ENCODE peak calls at places on chromosomes 13 and 19, in seven cellular contexts. One of them, this sample, is unnamed.

GRCh38 chr13:111528513-111528912 is 208.1 kb downstream of the TEX29 start:
- DNase-seq in CD8-positive, alpha-beta T cell: no peak
- DNase-seq in A549: no peak
- DNase-seq in mammary epithelial cell: no peak
- DNase-seq in prostate gland: no peak
- DNase-seq in foreskin fibroblast: no peak
- DNase-seq in upper lobe of left lung: no peak
- DNase-seq in this sample: no peak

GRCh38 chr13:33191425-33192221 is 93.9 kb downstream of the STARD13 start:
- DNase-seq in CD8-positive, alpha-beta T cell: no peak
- DNase-seq in upper lobe of left lung: no peak
- DNase-seq in A549: no peak
- DNase-seq in prostate gland: no peak
- DNase-seq in mammary epithelial cell: no peak
- DNase-seq in foreskin fibroblast: no peak
- DNase-seq in this sample: no peak

GRCh38 chr13:20519887-20520286 is 5.8 kb downstream of the CRYL1 start:
- DNase-seq in CD8-positive, alpha-beta T cell: no peak
- DNase-seq in prostate gland: no peak
- DNase-seq in foreskin fibroblast: peak; percentile 59
- DNase-seq in mammary epithelial cell: no peak
- DNase-seq in upper lobe of left lung: no peak
- DNase-seq in A549: no peak
- DNase-seq in this sample: no peak

GRCh38 chr19:15445807-15446376 is 3.9 kb downstream of the WIZ start:
- DNase-seq in prostate gland: no peak
- DNase-seq in foreskin fibroblast: no peak
- DNase-seq in mammary epithelial cell: no peak
- DNase-seq in A549: no peak
- DNase-seq in CD8-positive, alpha-beta T cell: no peak
- DNase-seq in upper lobe of left lung: no peak
- DNase-seq in this sample: peak; percentile 36

GRCh38 chr13:91722267-91722884 is 324.0 kb downstream of the GPC5 start:
- DNase-seq in CD8-positive, alpha-beta T cell: no peak
- DNase-seq in prostate gland: no peak
- DNase-seq in mammary epithelial cell: peak; percentile 2
- DNase-seq in foreskin fibroblast: peak; percentile 4
- DNase-seq in upper lobe of left lung: no peak
- DNase-seq in A549: no peak
- DNase-seq in this sample: no peak

GRCh38 chr13:23445794-23446193 is 12.3 kb upstream of the SACS start:
- DNase-seq in upper lobe of left lung: no peak
- DNase-seq in prostate gland: no peak
- DNase-seq in A549: no peak
- DNase-seq in CD8-positive, alpha-beta T cell: no peak
- DNase-seq in foreskin fibroblast: no peak
- DNase-seq in mammary epithelial cell: peak; percentile 66
- DNase-seq in this sample: no peak

GRCh38 chr13:112891477-112892401 is 77.3 kb upstream of the MCF2L start:
- DNase-seq in CD8-positive, alpha-beta T cell: no peak
- DNase-seq in upper lobe of left lung: peak; percentile 76
- DNase-seq in A549: no peak
- DNase-seq in prostate gland: no peak
- DNase-seq in mammary epithelial cell: no peak
- DNase-seq in foreskin fibroblast: no peak
- DNase-seq in this sample: no peak

GRCh38 chr19:47419037-47419783 is at the start of gene MEIS3:
- DNase-seq in foreskin fibroblast: peak; percentile 29
- DNase-seq in CD8-positive, alpha-beta T cell: no peak
- DNase-seq in mammary epithelial cell: no peak
- DNase-seq in A549: no peak
- DNase-seq in prostate gland: no peak
- DNase-seq in upper lobe of left lung: peak; percentile 85
- DNase-seq in this sample: no peak

GRCh38 chr13:40230833-40231266 is 435.6 kb downstream of the FOXO1 start:
- DNase-seq in foreskin fibroblast: peak; percentile 69
- DNase-seq in CD8-positive, alpha-beta T cell: no peak
- DNase-seq in prostate gland: no peak
- DNase-seq in A549: no peak
- DNase-seq in upper lobe of left lung: no peak
- DNase-seq in mammary epithelial cell: no peak
- DNase-seq in this sample: no peak

GRCh38 chr19:8306235-8307054 is 1.7 kb downstream of the CD320 start:
- DNase-seq in upper lobe of left lung: no peak
- DNase-seq in prostate gland: peak; percentile 3
- DNase-seq in CD8-positive, alpha-beta T cell: no peak
- DNase-seq in foreskin fibroblast: no peak
- DNase-seq in A549: no peak
- DNase-seq in mammary epithelial cell: no peak
- DNase-seq in this sample: no peak

GRCh38 chr13:70237131-70237530 is 128.9 kb upstream of the KLHL1 start:
- DNase-seq in upper lobe of left lung: no peak
- DNase-seq in foreskin fibroblast: no peak
- DNase-seq in prostate gland: no peak
- DNase-seq in mammary epithelial cell: no peak
- DNase-seq in A549: no peak
- DNase-seq in CD8-positive, alpha-beta T cell: no peak
- DNase-seq in this sample: no peak

GRCh38 chr19:54035215-54036178 is 28.2 kb downstream of the VSTM1 start:
- DNase-seq in foreskin fibroblast: peak; percentile 95
- DNase-seq in prostate gland: no peak
- DNase-seq in upper lobe of left lung: no peak
- DNase-seq in CD8-positive, alpha-beta T cell: no peak
- DNase-seq in mammary epithelial cell: peak; percentile 59
- DNase-seq in A549: no peak
- DNase-seq in this sample: no peak

GRCh38 chr13:27006519-27007161 is 165.0 kb downstream of the USP12 start:
- DNase-seq in upper lobe of left lung: peak; percentile 88
- DNase-seq in foreskin fibroblast: peak; percentile 70
- DNase-seq in prostate gland: no peak
- DNase-seq in CD8-positive, alpha-beta T cell: no peak
- DNase-seq in A549: no peak
- DNase-seq in mammary epithelial cell: peak; percentile 11
- DNase-seq in this sample: no peak

GRCh38 chr19:55278391-55279135 is 1.3 kb downstream of the HSPBP1 start:
- DNase-seq in upper lobe of left lung: no peak
- DNase-seq in mammary epithelial cell: no peak
- DNase-seq in prostate gland: no peak
- DNase-seq in A549: no peak
- DNase-seq in CD8-positive, alpha-beta T cell: no peak
- DNase-seq in foreskin fibroblast: no peak
- DNase-seq in this sample: no peak

GRCh38 chr13:83546476-83546875 is 335.8 kb downstream of the SLITRK1 start:
- DNase-seq in prostate gland: no peak
- DNase-seq in mammary epithelial cell: no peak
- DNase-seq in foreskin fibroblast: no peak
- DNase-seq in CD8-positive, alpha-beta T cell: no peak
- DNase-seq in upper lobe of left lung: no peak
- DNase-seq in A549: no peak
- DNase-seq in this sample: no peak

GRCh38 chr19:19160489-19161035 is 9.5 kb downstream of the MEF2B start:
- DNase-seq in prostate gland: no peak
- DNase-seq in upper lobe of left lung: no peak
- DNase-seq in foreskin fibroblast: no peak
- DNase-seq in CD8-positive, alpha-beta T cell: no peak
- DNase-seq in mammary epithelial cell: no peak
- DNase-seq in A549: no peak
- DNase-seq in this sample: no peak

GRCh38 chr19:6273701-6274601 is 5.8 kb downstream of the MLLT1 start:
- DNase-seq in A549: no peak
- DNase-seq in foreskin fibroblast: peak; percentile 97
- DNase-seq in prostate gland: peak; percentile 92
- DNase-seq in CD8-positive, alpha-beta T cell: no peak
- DNase-seq in upper lobe of left lung: peak; percentile 86
- DNase-seq in mammary epithelial cell: peak; percentile 83
- DNase-seq in this sample: peak; percentile 86

GRCh38 chr13:73228546-73228945 is 169.7 kb downstream of the KLF5 start:
- DNase-seq in CD8-positive, alpha-beta T cell: no peak
- DNase-seq in A549: no peak
- DNase-seq in upper lobe of left lung: no peak
- DNase-seq in prostate gland: no peak
- DNase-seq in mammary epithelial cell: peak; percentile 45
- DNase-seq in foreskin fibroblast: no peak
- DNase-seq in this sample: no peak

GRCh38 chr13:110250258-110250891 is 56.6 kb downstream of the COL4A1 start:
- DNase-seq in foreskin fibroblast: peak; percentile 86
- DNase-seq in upper lobe of left lung: peak; percentile 39
- DNase-seq in prostate gland: no peak
- DNase-seq in mammary epithelial cell: peak; percentile 55
- DNase-seq in A549: no peak
- DNase-seq in CD8-positive, alpha-beta T cell: no peak
- DNase-seq in this sample: no peak

GRCh38 chr13:27404680-27405079 is 19.7 kb upstream of the GTF3A start:
- DNase-seq in foreskin fibroblast: no peak
- DNase-seq in prostate gland: no peak
- DNase-seq in upper lobe of left lung: peak; percentile 52
- DNase-seq in A549: no peak
- DNase-seq in CD8-positive, alpha-beta T cell: no peak
- DNase-seq in mammary epithelial cell: no peak
- DNase-seq in this sample: no peak

GRCh38 chr13:35388979-35389378 is 87.5 kb downstream of the MAB21L1 start:
- DNase-seq in A549: no peak
- DNase-seq in foreskin fibroblast: peak; percentile 78
- DNase-seq in upper lobe of left lung: no peak
- DNase-seq in mammary epithelial cell: no peak
- DNase-seq in prostate gland: no peak
- DNase-seq in CD8-positive, alpha-beta T cell: no peak
- DNase-seq in this sample: no peak

GRCh38 chr13:80677227-80677626 is 336.3 kb upstream of the SPRY2 start:
- DNase-seq in CD8-positive, alpha-beta T cell: no peak
- DNase-seq in A549: no peak
- DNase-seq in foreskin fibroblast: no peak
- DNase-seq in upper lobe of left lung: no peak
- DNase-seq in mammary epithelial cell: no peak
- DNase-seq in prostate gland: no peak
- DNase-seq in this sample: no peak
- H3K4me3 ChIP-seq in CD8-positive, alpha-beta T cell: no peak overlapping the region
- H3K4me3 ChIP-seq in A549: no peak overlapping the region
- H3K4me3 ChIP-seq in foreskin fibroblast: no peak overlapping the region
- H3K4me3 ChIP-seq in upper lobe of left lung: no peak overlapping the region
- H3K4me3 ChIP-seq in mammary epithelial cell: no peak overlapping the region
- H3K4me3 ChIP-seq in prostate gland: no peak overlapping the region
- H3K4me3 ChIP-seq in this sample: no peak overlapping the region

GRCh38 chr19:5271145-5271544 is 69.5 kb downstream of the PTPRS start:
- DNase-seq in CD8-positive, alpha-beta T cell: no peak
- DNase-seq in upper lobe of left lung: no peak
- DNase-seq in mammary epithelial cell: no peak
- DNase-seq in prostate gland: no peak
- DNase-seq in foreskin fibroblast: no peak
- DNase-seq in A549: peak; percentile 24
- DNase-seq in this sample: no peak
- TF ChIP-seq CTCF in CD8-positive, alpha-beta T cell: no peak
- TF ChIP-seq CTCF in upper lobe of left lung: no peak
- TF ChIP-seq CTCF in mammary epithelial cell: no peak
- TF ChIP-seq CTCF in prostate gland: no peak
- TF ChIP-seq CTCF in foreskin fibroblast: no peak
- TF ChIP-seq CTCF in A549: no peak
- TF ChIP-seq CTCF in this sample: no peak

GRCh38 chr19:49930483-49931011 is 1.2 kb upstream of the NUP62 start:
- DNase-seq in A549: no peak
- DNase-seq in prostate gland: no peak
- DNase-seq in CD8-positive, alpha-beta T cell: no peak
- DNase-seq in mammary epithelial cell: no peak
- DNase-seq in upper lobe of left lung: no peak
- DNase-seq in foreskin fibroblast: peak; percentile 25
- DNase-seq in this sample: no peak
- H3K4me3 ChIP-seq in A549: peak overlapping the region; percentile 70
- H3K4me3 ChIP-seq in prostate gland: no peak overlapping the region
- H3K4me3 ChIP-seq in CD8-positive, alpha-beta T cell: peak overlapping the region; percentile 90
- H3K4me3 ChIP-seq in mammary epithelial cell: no peak overlapping the region
- H3K4me3 ChIP-seq in upper lobe of left lung: no peak overlapping the region
- H3K4me3 ChIP-seq in foreskin fibroblast: peak overlapping the region; percentile 89
- H3K4me3 ChIP-seq in this sample: peak overlapping the region; percentile 34

GRCh38 chr19:11887618-11888531 is at the start of gene ZNF69:
- DNase-seq in prostate gland: peak; percentile 91
- DNase-seq in mammary epithelial cell: peak; percentile 55
- DNase-seq in CD8-positive, alpha-beta T cell: peak; percentile 16
- DNase-seq in foreskin fibroblast: peak; percentile 86
- DNase-seq in upper lobe of left lung: peak; percentile 90
- DNase-seq in A549: no peak
- DNase-seq in this sample: no peak
- TF ChIP-seq CTCF in prostate gland: peak; percentile 26
- TF ChIP-seq CTCF in mammary epithelial cell: no peak
- TF ChIP-seq CTCF in CD8-positive, alpha-beta T cell: no peak
- TF ChIP-seq CTCF in foreskin fibroblast: no peak
- TF ChIP-seq CTCF in upper lobe of left lung: peak; percentile 23
- TF ChIP-seq CTCF in A549: no peak
- TF ChIP-seq CTCF in this sample: no peak

GRCh38 chr13:61414136-61414535 is 1.5 kb downstream of the PCDH20 start:
- DNase-seq in A549: no peak
- DNase-seq in mammary epithelial cell: no peak
- DNase-seq in foreskin fibroblast: no peak
- DNase-seq in CD8-positive, alpha-beta T cell: no peak
- DNase-seq in upper lobe of left lung: no peak
- DNase-seq in prostate gland: no peak
- DNase-seq in this sample: no peak

GRCh38 chr13:61410669-61411297 is 4.9 kb downstream of the PCDH20 start:
- DNase-seq in mammary epithelial cell: no peak
- DNase-seq in upper lobe of left lung: no peak
- DNase-seq in foreskin fibroblast: no peak
- DNase-seq in A549: no peak
- DNase-seq in CD8-positive, alpha-beta T cell: no peak
- DNase-seq in prostate gland: no peak
- DNase-seq in this sample: no peak

GRCh38 chr13:61415749-61416148 is at the start of gene PCDH20:
- DNase-seq in CD8-positive, alpha-beta T cell: no peak
- DNase-seq in A549: no peak
- DNase-seq in mammary epithelial cell: no peak
- DNase-seq in prostate gland: no peak
- DNase-seq in upper lobe of left lung: no peak
- DNase-seq in foreskin fibroblast: no peak
- DNase-seq in this sample: no peak

GRCh38 chr13:61414686-61415664 is 674 bp downstream of the PCDH20 start:
- DNase-seq in mammary epithelial cell: peak; percentile 6
- DNase-seq in foreskin fibroblast: no peak
- DNase-seq in CD8-positive, alpha-beta T cell: no peak
- DNase-seq in A549: no peak
- DNase-seq in upper lobe of left lung: peak; percentile 88
- DNase-seq in prostate gland: peak; percentile 48
- DNase-seq in this sample: peak; percentile 22

DNA sequence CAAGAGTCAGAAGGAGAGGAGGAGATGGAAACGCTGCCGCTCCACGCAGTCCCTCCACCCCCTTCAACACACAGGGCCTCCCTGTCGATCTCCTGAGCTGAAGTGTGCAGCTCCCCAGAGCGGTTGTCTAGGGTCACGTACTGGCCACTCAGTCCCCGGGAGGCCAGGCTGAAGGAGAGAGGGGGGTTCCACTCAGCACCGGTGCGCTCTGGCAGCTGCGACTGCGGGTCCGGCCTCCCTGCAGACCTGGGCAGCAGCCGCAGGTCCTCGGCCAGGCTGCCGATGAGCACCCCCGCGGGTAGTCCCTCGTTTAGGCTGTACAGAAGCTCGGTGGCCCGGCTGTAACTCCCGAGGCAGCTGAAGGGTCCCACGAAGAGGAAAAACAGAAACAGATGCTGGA is 2.1 kb downstream of the PCDH20 start:
- DNase-seq in foreskin fibroblast: no peak
- DNase-seq in A549: no peak
- DNase-seq in prostate gland: no peak
- DNase-seq in upper lobe of left lung: peak; percentile 51
- DNase-seq in mammary epithelial cell: no peak
- DNase-seq in CD8-positive, alpha-beta T cell: no peak
- DNase-seq in this sample: no peak
- H3K4me3 ChIP-seq in foreskin fibroblast: no peak overlapping the region
- H3K4me3 ChIP-seq in A549: no peak overlapping the region
- H3K4me3 ChIP-seq in prostate gland: no peak overlapping the region
- H3K4me3 ChIP-seq in upper lobe of left lung: no peak overlapping the region
- H3K4me3 ChIP-seq in mammary epithelial cell: no peak overlapping the region
- H3K4me3 ChIP-seq in CD8-positive, alpha-beta T cell: no peak overlapping the region
- H3K4me3 ChIP-seq in this sample: no peak overlapping the region

This sample was measured in LNCaP clone FGC.